ENCODE peak calls at places on chromosomes 2 and 18, in nine cellular contexts. K is right atrium auricular region, T is epithelial cell of esophagus, M is lower leg skin, F is AG09309, A is suprapubic skin, D is fibroblast of the aortic adventitia, Y is upper lobe of right lung, C is kidney. V is an unnamed sample.

GRCh38 chr2:2536416-2537056 is 205.5 kb upstream of the MYT1L start:
- DNase-seq in Y (no peak), T (no peak), A (no peak), K (no peak), C (no peak), F (no peak), M (no peak), D (no peak), V (no peak)

GRCh38 chr2:231245253-231246094 is 47.0 kb downstream of the ARMC9 start:
- DNase-seq in T (peak; percentile 58), K (no peak), A (no peak), F (no peak), M (peak; percentile 24), D (no peak), Y (no peak), C (no peak), V (no peak)

GRCh38 chr2:156340818-156341481 is 8.4 kb upstream of the NR4A2 start:
- DNase-seq in A (no peak), M (no peak), T (peak; percentile 48), Y (no peak), C (no peak), K (no peak), F (no peak), D (peak; percentile 63), V (peak; percentile 71)

GRCh38 chr18:56873441-56874140 is 222.4 kb downstream of the WDR7 start:
- DNase-seq in K (no peak), F (no peak), D (no peak), M (no peak), Y (no peak), A (no peak), C (no peak), T (peak; percentile 10), V (no peak)

GRCh38 chr18:61443311-61443710 is 110.1 kb downstream of the CDH20 start:
- DNase-seq in Y (no peak), F (no peak), T (no peak), M (no peak), K (no peak), D (no peak), C (no peak), A (no peak), V (peak; percentile 43)

GRCh38 chr2:50781646-50782045 is 250.3 kb downstream of the NRXN1 start:
- DNase-seq in K (no peak), F (no peak), M (no peak), Y (no peak), D (no peak), T (no peak), A (no peak), C (no peak), V (no peak)

GRCh38 chr18:77249583-77250500 is at the start of gene GALR1:
- DNase-seq in M (no peak), K (no peak), F (no peak), A (no peak), T (no peak), C (no peak), D (peak; percentile 4), Y (no peak), V (no peak)

GRCh38 chr2:60597346-60597745 is 43.9 kb upstream of the BCL11A start:
- DNase-seq in Y (no peak), F (no peak), K (no peak), A (no peak), D (no peak), M (no peak), T (peak; percentile 86), C (no peak), V (no peak)

DNA sequence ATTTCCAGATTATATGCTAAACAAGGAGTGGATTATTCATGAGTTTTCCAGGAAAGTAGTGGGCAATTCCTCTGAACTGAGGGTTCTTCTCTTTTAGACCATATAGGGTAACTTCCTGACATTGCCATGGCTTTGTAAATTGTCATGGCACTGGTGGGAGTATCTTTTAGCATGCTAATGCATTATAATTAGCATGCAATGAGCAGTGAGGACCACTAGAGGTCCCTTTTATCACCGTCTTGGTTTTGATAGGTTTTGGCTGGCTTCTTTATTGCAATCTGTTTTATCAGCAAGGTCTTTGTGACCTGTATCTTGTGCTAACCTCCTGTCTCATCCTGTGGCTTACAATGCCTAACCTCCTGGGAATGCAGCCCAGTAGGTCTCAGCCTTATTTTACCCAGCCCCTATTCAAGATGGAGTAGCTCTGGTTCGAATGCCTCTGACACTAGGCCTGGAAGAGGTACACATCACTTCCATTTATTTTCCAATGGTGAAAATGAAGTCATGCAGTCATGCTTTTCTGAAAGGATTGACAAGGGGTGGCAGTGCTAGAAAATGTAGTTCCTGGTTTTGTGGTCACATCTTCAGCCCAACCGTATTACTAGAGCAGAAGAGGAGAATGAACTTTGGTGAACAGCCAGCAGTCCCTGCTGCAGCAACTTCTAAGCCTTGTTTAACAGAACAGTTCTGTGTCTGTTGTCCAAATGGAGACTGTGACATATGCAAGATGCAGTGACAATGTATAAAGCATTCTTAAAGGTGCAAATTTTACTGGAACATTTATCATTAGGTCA is 26.6 kb upstream of the ITGA4 start:
- DNase-seq in F (no peak), C (no peak), K (no peak), A (no peak), D (peak; percentile 6), M (no peak), Y (no peak), T (peak; percentile 7), V (peak; percentile 45)
- TF ChIP-seq CTCF in F (peak; percentile 37), C (no peak), K (peak; percentile 35), A (no peak), D (peak; percentile 47), M (no peak), Y (peak; percentile 45), T (peak; percentile 41), V (peak; percentile 65)

DNA sequence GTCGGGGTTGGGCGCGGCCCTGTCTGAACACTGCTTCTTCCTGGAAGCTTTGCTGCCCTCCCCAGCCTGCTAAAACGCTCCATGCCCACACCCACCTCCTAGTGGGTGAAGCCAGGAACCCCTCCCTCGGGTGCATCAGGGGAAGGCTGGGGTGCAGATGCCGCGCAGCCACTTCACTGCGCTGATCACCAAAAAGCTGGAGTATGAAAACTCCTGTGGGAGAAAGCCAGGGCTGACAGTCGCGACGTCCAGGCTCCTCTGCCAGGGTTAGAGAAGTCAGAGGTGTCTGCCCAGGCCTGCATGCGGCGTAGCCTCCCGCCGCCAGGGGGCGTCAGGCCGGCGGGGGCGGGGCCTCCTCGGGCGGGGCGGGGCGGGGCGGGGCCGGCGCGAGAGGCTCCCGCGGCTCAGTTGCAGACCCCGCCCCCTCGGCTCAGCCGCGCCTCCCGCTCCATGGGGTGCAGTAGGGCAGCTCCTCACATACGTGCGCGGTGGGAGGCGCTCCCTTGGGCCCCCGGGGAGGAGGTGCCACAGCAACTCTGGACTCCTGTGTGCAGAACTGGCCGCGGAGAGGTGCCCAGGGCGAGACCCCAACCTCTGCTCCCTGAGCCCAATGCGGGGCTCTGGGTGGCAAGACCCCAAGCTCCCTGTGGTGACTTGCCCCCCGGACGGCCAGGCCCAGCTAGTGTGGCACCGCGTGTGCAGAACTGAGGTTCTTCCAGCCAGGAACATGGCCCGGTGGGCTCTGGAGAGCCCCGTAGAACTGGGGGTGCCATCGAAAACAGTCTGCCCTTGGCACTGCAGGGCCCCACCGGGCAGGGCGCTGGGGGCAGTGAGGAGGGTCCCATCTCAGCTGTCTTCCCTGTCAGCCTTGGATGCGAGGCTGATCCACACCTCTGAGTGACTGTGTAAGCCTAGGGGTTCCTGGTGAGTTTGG is 1.8 kb upstream of the RNPEPL1 start:
- DNase-seq in A (peak; percentile 98), M (peak; percentile 90), Y (peak; percentile 98), C (peak; percentile 98), T (peak; percentile 90), F (no peak), D (peak; percentile 74), K (peak; percentile 92), V (peak; percentile 77)
- H3K4me3 ChIP-seq in A (peak overlapping the region; percentile 61), M (no peak overlapping the region), Y (peak overlapping the region; percentile 83), C (peak overlapping the region; percentile 73), T (peak overlapping the region; percentile 59), F (peak overlapping the region; percentile 26), D (peak overlapping the region; percentile 79), K (peak overlapping the region; percentile 22), V (peak overlapping the region; percentile 52)

DNA sequence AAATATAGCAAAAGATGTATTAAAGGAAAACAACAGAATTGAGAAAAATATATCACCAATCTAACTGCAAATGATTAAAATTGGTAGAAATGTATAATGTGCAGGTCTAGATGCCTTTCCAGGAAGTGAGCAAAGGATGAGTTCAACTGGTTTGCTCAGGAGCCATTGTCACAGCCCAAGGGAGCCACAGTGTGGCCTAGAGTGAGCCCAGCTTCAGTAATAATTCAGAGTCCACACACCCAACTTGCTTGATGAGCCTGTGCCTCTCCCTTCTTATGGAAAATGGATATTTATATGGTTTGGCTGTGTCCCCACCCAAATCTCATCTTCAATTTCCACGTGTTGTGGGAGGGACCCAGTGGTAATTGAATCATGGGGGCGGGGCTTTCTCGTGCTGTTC is 92.2 kb upstream of the ASAP2 start:
- DNase-seq in D (no peak), Y (no peak), M (no peak), T (peak; percentile 55), F (no peak), K (no peak), C (no peak), A (no peak), V (peak; percentile 19)
- TF ChIP-seq CTCF in D (no peak), Y (no peak), M (no peak), T (peak; percentile 42), F (peak; percentile 13), K (no peak), C (no peak), A (no peak), V (peak; percentile 7)

GRCh38 chr18:13438507-13439056 is 220.0 kb downstream of the LDLRAD4 start:
- DNase-seq in C (no peak), D (no peak), T (no peak), K (no peak), F (no peak), Y (no peak), M (no peak), A (no peak), V (no peak)

GRCh38 chr18:13439475-13439874 is 220.9 kb downstream of the LDLRAD4 start:
- DNase-seq in F (no peak), T (no peak), D (no peak), M (no peak), C (no peak), A (peak; percentile 58), Y (no peak), K (no peak), V (no peak)

GRCh38 chr18:13437034-13437433 is 218.5 kb downstream of the LDLRAD4 start:
- DNase-seq in T (no peak), A (no peak), K (no peak), C (no peak), M (no peak), F (no peak), Y (no peak), D (no peak), V (no peak)

GRCh38 chr18:13436596-13436995 is 218.0 kb downstream of the LDLRAD4 start:
- DNase-seq in K (no peak), F (no peak), T (no peak), D (peak; percentile 4), Y (no peak), M (no peak), C (no peak), A (no peak), V (no peak)

DNA sequence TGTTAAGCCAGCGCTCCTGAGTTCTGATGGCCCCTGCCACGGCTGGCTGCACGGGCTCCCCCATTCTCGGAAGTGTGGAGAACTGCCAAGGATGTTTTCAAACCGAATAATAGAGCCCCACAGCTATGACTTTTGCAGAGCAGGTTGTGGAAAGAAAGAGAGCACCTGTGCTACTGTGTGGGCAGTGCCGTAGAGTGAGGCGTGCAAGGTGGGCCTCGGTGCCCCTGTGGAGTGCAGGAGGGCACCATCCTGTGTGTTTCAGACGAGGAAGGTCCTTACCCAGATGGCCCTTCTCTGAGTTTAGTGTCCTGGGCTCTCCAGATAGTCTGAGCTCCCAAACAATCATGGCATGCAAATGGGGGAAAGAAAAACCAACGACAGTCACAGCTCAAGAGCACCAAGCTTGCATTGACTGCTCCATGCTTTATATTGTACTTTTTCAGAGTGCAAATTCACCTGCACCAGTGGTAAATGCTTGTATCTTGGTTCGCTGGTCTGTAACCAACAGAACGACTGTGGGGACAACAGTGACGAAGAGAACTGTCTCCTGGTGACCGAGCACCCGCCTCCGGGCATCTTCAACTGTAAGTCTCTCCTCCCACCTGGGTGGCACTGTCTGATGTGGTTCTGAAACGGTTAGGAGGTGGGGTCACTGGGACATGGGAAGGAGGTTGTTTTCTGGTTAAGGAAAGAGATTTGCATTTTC is 219.4 kb downstream of the LDLRAD4 start:
- DNase-seq in A (no peak), T (no peak), K (no peak), Y (no peak), M (no peak), C (no peak), F (no peak), D (no peak), V (no peak)
- H3K4me3 ChIP-seq in A (no peak overlapping the region), T (no peak overlapping the region), K (no peak overlapping the region), Y (no peak overlapping the region), M (no peak overlapping the region), C (no peak overlapping the region), F (no peak overlapping the region), D (no peak overlapping the region), V (no peak overlapping the region)